ENCODE peak calls at places on chromosome 17, in seven cellular contexts. One of them, this sample, is unnamed. For H3K36me3, the result is how much of the 10 kb centered on the place peaks cover.

GRCh38 chr17:27585153-27585681 is 45.8 kb upstream of the LGALS9 start:
- DNase-seq in CD4-positive, CD25-positive, alpha-beta regulatory T cell: no peak
- DNase-seq in tibial artery: no peak
- DNase-seq in HCT116: no peak
- DNase-seq in pancreas: no peak
- DNase-seq in tibial nerve: no peak
- DNase-seq in brain microvascular endothelial cell: no peak
- DNase-seq in this sample: no peak

GRCh38 chr17:45828171-45829133 is 16.2 kb upstream of the SPPL2C start:
- DNase-seq in pancreas: no peak
- DNase-seq in CD4-positive, CD25-positive, alpha-beta regulatory T cell: no peak
- DNase-seq in tibial artery: no peak
- DNase-seq in brain microvascular endothelial cell: no peak
- DNase-seq in HCT116: no peak
- DNase-seq in tibial nerve: no peak
- DNase-seq in this sample: no peak

GRCh38 chr17:33169580-33170285 is 123.4 kb downstream of the ASIC2 start:
- DNase-seq in tibial nerve: no peak
- DNase-seq in HCT116: no peak
- DNase-seq in CD4-positive, CD25-positive, alpha-beta regulatory T cell: no peak
- DNase-seq in pancreas: no peak
- DNase-seq in brain microvascular endothelial cell: no peak
- DNase-seq in tibial artery: no peak
- DNase-seq in this sample: peak

GRCh38 chr17:78159575-78160158 is 8.7 kb upstream of the SYNGR2 start:
- DNase-seq in pancreas: no peak
- DNase-seq in HCT116: no peak
- DNase-seq in tibial nerve: no peak
- DNase-seq in CD4-positive, CD25-positive, alpha-beta regulatory T cell: no peak
- DNase-seq in brain microvascular endothelial cell: no peak
- DNase-seq in tibial artery: no peak
- DNase-seq in this sample: peak

GRCh38 chr17:45050680-45051059 is 762 bp downstream of the DCAKD start:
- DNase-seq in HCT116: no peak
- DNase-seq in tibial artery: no peak
- DNase-seq in pancreas: peak
- DNase-seq in CD4-positive, CD25-positive, alpha-beta regulatory T cell: no peak
- DNase-seq in brain microvascular endothelial cell: no peak
- DNase-seq in tibial nerve: no peak
- DNase-seq in this sample: peak

GRCh38 chr17:49469831-49470568 is 25.1 kb upstream of the NGFR start:
- DNase-seq in brain microvascular endothelial cell: no peak
- DNase-seq in CD4-positive, CD25-positive, alpha-beta regulatory T cell: no peak
- DNase-seq in pancreas: no peak
- DNase-seq in HCT116: no peak
- DNase-seq in tibial artery: no peak
- DNase-seq in tibial nerve: no peak
- DNase-seq in this sample: no peak

GRCh38 chr17:52383493-52384100 is 225.1 kb upstream of the CA10 start:
- DNase-seq in CD4-positive, CD25-positive, alpha-beta regulatory T cell: no peak
- DNase-seq in pancreas: peak
- DNase-seq in tibial artery: no peak
- DNase-seq in HCT116: peak
- DNase-seq in tibial nerve: no peak
- DNase-seq in brain microvascular endothelial cell: peak
- DNase-seq in this sample: peak

GRCh38 chr17:43986225-43986981 is 18.0 kb upstream of the NAGS start:
- DNase-seq in pancreas: no peak
- DNase-seq in tibial nerve: no peak
- DNase-seq in HCT116: no peak
- DNase-seq in brain microvascular endothelial cell: no peak
- DNase-seq in CD4-positive, CD25-positive, alpha-beta regulatory T cell: no peak
- DNase-seq in tibial artery: no peak
- DNase-seq in this sample: no peak

GRCh38 chr17:64384253-64385186 is 6.1 kb downstream of the PECAM1 start:
- DNase-seq in tibial artery: no peak
- DNase-seq in pancreas: no peak
- DNase-seq in HCT116: no peak
- DNase-seq in brain microvascular endothelial cell: no peak
- DNase-seq in tibial nerve: no peak
- DNase-seq in CD4-positive, CD25-positive, alpha-beta regulatory T cell: no peak
- DNase-seq in this sample: peak

GRCh38 chr17:59357929-59358328 is 26.5 kb downstream of the YPEL2 start:
- DNase-seq in CD4-positive, CD25-positive, alpha-beta regulatory T cell: no peak
- DNase-seq in HCT116: no peak
- DNase-seq in tibial nerve: no peak
- DNase-seq in pancreas: no peak
- DNase-seq in tibial artery: peak
- DNase-seq in brain microvascular endothelial cell: peak
- DNase-seq in this sample: peak

GRCh38 chr17:55295411-55296170 is 30.8 kb downstream of the HLF start:
- DNase-seq in CD4-positive, CD25-positive, alpha-beta regulatory T cell: peak
- DNase-seq in pancreas: peak
- DNase-seq in HCT116: peak
- DNase-seq in brain microvascular endothelial cell: peak
- DNase-seq in tibial nerve: peak
- DNase-seq in tibial artery: peak
- DNase-seq in this sample: peak

GRCh38 chr17:33260638-33261037 is 32.5 kb downstream of the ASIC2 start:
- DNase-seq in HCT116: no peak
- DNase-seq in CD4-positive, CD25-positive, alpha-beta regulatory T cell: no peak
- DNase-seq in pancreas: no peak
- DNase-seq in tibial artery: no peak
- DNase-seq in brain microvascular endothelial cell: no peak
- DNase-seq in tibial nerve: no peak
- DNase-seq in this sample: no peak

GRCh38 chr17:13297198-13297597 is 279.4 kb upstream of the ELAC2 start:
- DNase-seq in CD4-positive, CD25-positive, alpha-beta regulatory T cell: no peak
- DNase-seq in tibial nerve: no peak
- DNase-seq in tibial artery: no peak
- DNase-seq in brain microvascular endothelial cell: no peak
- DNase-seq in HCT116: no peak
- DNase-seq in pancreas: no peak
- DNase-seq in this sample: no peak

GRCh38 chr17:27407916-27408846 is 48.1 kb upstream of the KSR1 start:
- DNase-seq in CD4-positive, CD25-positive, alpha-beta regulatory T cell: no peak
- DNase-seq in tibial artery: no peak
- DNase-seq in HCT116: peak
- DNase-seq in tibial nerve: no peak
- DNase-seq in brain microvascular endothelial cell: peak
- DNase-seq in pancreas: no peak
- DNase-seq in this sample: peak

GRCh38 chr17:4230142-4230541 is 33.6 kb downstream of the ANKFY1 start:
- DNase-seq in tibial artery: peak
- DNase-seq in HCT116: peak
- DNase-seq in pancreas: peak
- DNase-seq in brain microvascular endothelial cell: peak
- DNase-seq in CD4-positive, CD25-positive, alpha-beta regulatory T cell: no peak
- DNase-seq in tibial nerve: peak
- DNase-seq in this sample: peak

GRCh38 chr17:901964-902363 is 77.6 kb downstream of the NXN start:
- DNase-seq in tibial artery: no peak
- DNase-seq in CD4-positive, CD25-positive, alpha-beta regulatory T cell: no peak
- DNase-seq in brain microvascular endothelial cell: no peak
- DNase-seq in pancreas: no peak
- DNase-seq in HCT116: no peak
- DNase-seq in tibial nerve: no peak
- DNase-seq in this sample: no peak

GRCh38 chr17:12659500-12659899 is 6.2 kb upstream of the MYOCD start:
- DNase-seq in tibial artery: no peak
- DNase-seq in pancreas: no peak
- DNase-seq in HCT116: no peak
- DNase-seq in CD4-positive, CD25-positive, alpha-beta regulatory T cell: no peak
- DNase-seq in brain microvascular endothelial cell: peak
- DNase-seq in tibial nerve: no peak
- DNase-seq in this sample: no peak

GRCh38 chr17:36144981-36145729 is 31.3 kb downstream of the TBC1D3B start:
- DNase-seq in CD4-positive, CD25-positive, alpha-beta regulatory T cell: no peak
- DNase-seq in brain microvascular endothelial cell: no peak
- DNase-seq in HCT116: no peak
- DNase-seq in tibial artery: no peak
- DNase-seq in pancreas: no peak
- DNase-seq in tibial nerve: no peak
- DNase-seq in this sample: no peak
- H3K36me3 ChIP-seq in CD4-positive, CD25-positive, alpha-beta regulatory T cell: under half
- H3K36me3 ChIP-seq in brain microvascular endothelial cell: under half
- H3K36me3 ChIP-seq in HCT116: under half
- H3K36me3 ChIP-seq in tibial artery: under half
- H3K36me3 ChIP-seq in pancreas: under half
- H3K36me3 ChIP-seq in tibial nerve: under half
- H3K36me3 ChIP-seq in this sample: under half

GRCh38 chr17:17151541-17151940 is 54.6 kb downstream of the PLD6 start:
- DNase-seq in pancreas: no peak
- DNase-seq in tibial nerve: no peak
- DNase-seq in CD4-positive, CD25-positive, alpha-beta regulatory T cell: no peak
- DNase-seq in HCT116: no peak
- DNase-seq in brain microvascular endothelial cell: peak
- DNase-seq in tibial artery: no peak
- DNase-seq in this sample: peak

GRCh38 chr17:17151055-17151454 is 55.1 kb downstream of the PLD6 start:
- DNase-seq in brain microvascular endothelial cell: peak
- DNase-seq in tibial nerve: no peak
- DNase-seq in pancreas: no peak
- DNase-seq in tibial artery: no peak
- DNase-seq in CD4-positive, CD25-positive, alpha-beta regulatory T cell: no peak
- DNase-seq in HCT116: no peak
- DNase-seq in this sample: peak

GRCh38 chr17:17153071-17153470 is 53.1 kb downstream of the PLD6 start:
- DNase-seq in tibial artery: no peak
- DNase-seq in HCT116: no peak
- DNase-seq in pancreas: no peak
- DNase-seq in brain microvascular endothelial cell: no peak
- DNase-seq in CD4-positive, CD25-positive, alpha-beta regulatory T cell: no peak
- DNase-seq in tibial nerve: no peak
- DNase-seq in this sample: no peak

GRCh38 chr17:17152385-17152784 is 53.7 kb downstream of the PLD6 start:
- DNase-seq in HCT116: no peak
- DNase-seq in tibial nerve: no peak
- DNase-seq in tibial artery: no peak
- DNase-seq in CD4-positive, CD25-positive, alpha-beta regulatory T cell: no peak
- DNase-seq in brain microvascular endothelial cell: no peak
- DNase-seq in pancreas: no peak
- DNase-seq in this sample: peak

GRCh38 chr17:17151962-17152361 is 54.2 kb downstream of the PLD6 start:
- DNase-seq in brain microvascular endothelial cell: peak
- DNase-seq in HCT116: no peak
- DNase-seq in tibial nerve: peak
- DNase-seq in CD4-positive, CD25-positive, alpha-beta regulatory T cell: no peak
- DNase-seq in pancreas: peak
- DNase-seq in tibial artery: peak
- DNase-seq in this sample: peak
- H3K36me3 ChIP-seq in brain microvascular endothelial cell: half or more
- H3K36me3 ChIP-seq in HCT116: half or more
- H3K36me3 ChIP-seq in tibial nerve: half or more
- H3K36me3 ChIP-seq in CD4-positive, CD25-positive, alpha-beta regulatory T cell: half or more
- H3K36me3 ChIP-seq in pancreas: under half
- H3K36me3 ChIP-seq in tibial artery: half or more
- H3K36me3 ChIP-seq in this sample: under half

GRCh38 chr17:8138366-8138671 is 13.9 kb downstream of the PER1 start:
- DNase-seq in brain microvascular endothelial cell: no peak
- DNase-seq in CD4-positive, CD25-positive, alpha-beta regulatory T cell: no peak
- DNase-seq in pancreas: no peak
- DNase-seq in tibial artery: no peak
- DNase-seq in tibial nerve: no peak
- DNase-seq in HCT116: no peak
- DNase-seq in this sample: no peak

GRCh38 chr17:8140058-8140412 is 12.2 kb downstream of the PER1 start:
- DNase-seq in tibial artery: peak
- DNase-seq in CD4-positive, CD25-positive, alpha-beta regulatory T cell: peak
- DNase-seq in brain microvascular endothelial cell: no peak
- DNase-seq in pancreas: peak
- DNase-seq in tibial nerve: no peak
- DNase-seq in HCT116: no peak
- DNase-seq in this sample: no peak

GRCh38 chr17:8137645-8138342 is 13.9 kb upstream of the HES7 start:
- DNase-seq in CD4-positive, CD25-positive, alpha-beta regulatory T cell: no peak
- DNase-seq in tibial artery: peak
- DNase-seq in pancreas: peak
- DNase-seq in brain microvascular endothelial cell: no peak
- DNase-seq in tibial nerve: no peak
- DNase-seq in HCT116: no peak
- DNase-seq in this sample: no peak

GRCh38 chr17:8140413-8141029 is 11.7 kb downstream of the PER1 start:
- DNase-seq in tibial nerve: no peak
- DNase-seq in CD4-positive, CD25-positive, alpha-beta regulatory T cell: no peak
- DNase-seq in tibial artery: peak
- DNase-seq in pancreas: peak
- DNase-seq in brain microvascular endothelial cell: no peak
- DNase-seq in HCT116: no peak
- DNase-seq in this sample: no peak

GRCh38 chr17:8138672-8139371 is 13.4 kb downstream of the PER1 start:
- DNase-seq in pancreas: peak
- DNase-seq in tibial nerve: peak
- DNase-seq in CD4-positive, CD25-positive, alpha-beta regulatory T cell: peak
- DNase-seq in brain microvascular endothelial cell: peak
- DNase-seq in HCT116: peak
- DNase-seq in tibial artery: peak
- DNase-seq in this sample: peak
- H3K36me3 ChIP-seq in pancreas: under half
- H3K36me3 ChIP-seq in tibial nerve: under half
- H3K36me3 ChIP-seq in CD4-positive, CD25-positive, alpha-beta regulatory T cell: under half
- H3K36me3 ChIP-seq in brain microvascular endothelial cell: under half
- H3K36me3 ChIP-seq in HCT116: under half
- H3K36me3 ChIP-seq in tibial artery: under half
- H3K36me3 ChIP-seq in this sample: under half

GRCh38 chr17:8503368-8503767 is 67.7 kb downstream of the NDEL1 start:
- DNase-seq in tibial artery: peak
- DNase-seq in pancreas: no peak
- DNase-seq in CD4-positive, CD25-positive, alpha-beta regulatory T cell: no peak
- DNase-seq in brain microvascular endothelial cell: no peak
- DNase-seq in HCT116: no peak
- DNase-seq in tibial nerve: peak
- DNase-seq in this sample: no peak
- H3K36me3 ChIP-seq in tibial artery: half or more
- H3K36me3 ChIP-seq in pancreas: under half
- H3K36me3 ChIP-seq in CD4-positive, CD25-positive, alpha-beta regulatory T cell: under half
- H3K36me3 ChIP-seq in brain microvascular endothelial cell: half or more
- H3K36me3 ChIP-seq in HCT116: under half
- H3K36me3 ChIP-seq in tibial nerve: half or more
- H3K36me3 ChIP-seq in this sample: under half

DNA sequence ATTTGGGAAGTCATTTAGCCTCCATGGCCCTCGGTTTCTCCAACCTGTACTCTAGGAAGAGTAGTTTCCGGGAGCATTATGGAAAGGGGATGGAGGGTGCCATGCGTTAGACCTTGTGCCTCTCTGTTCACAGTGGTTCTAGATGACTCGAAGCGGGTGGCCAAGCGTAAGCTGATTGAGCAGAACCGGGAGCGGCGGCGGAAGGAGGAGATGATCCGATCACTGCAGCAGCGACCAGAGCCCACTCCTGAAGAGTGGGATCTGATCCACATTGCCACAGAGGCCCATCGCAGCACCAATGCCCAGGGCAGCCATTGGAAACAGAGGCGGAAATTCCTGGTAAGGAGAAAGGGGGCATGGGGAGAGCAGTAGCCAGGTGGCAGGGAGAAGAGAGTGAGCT is 15.9 kb downstream of the NR1D1 start:
- DNase-seq in brain microvascular endothelial cell: no peak
- DNase-seq in pancreas: no peak
- DNase-seq in CD4-positive, CD25-positive, alpha-beta regulatory T cell: no peak
- DNase-seq in HCT116: no peak
- DNase-seq in tibial nerve: no peak
- DNase-seq in tibial artery: no peak
- DNase-seq in this sample: no peak
- H3K36me3 ChIP-seq in brain microvascular endothelial cell: under half
- H3K36me3 ChIP-seq in pancreas: under half
- H3K36me3 ChIP-seq in CD4-positive, CD25-positive, alpha-beta regulatory T cell: half or more
- H3K36me3 ChIP-seq in HCT116: under half
- H3K36me3 ChIP-seq in tibial nerve: half or more
- H3K36me3 ChIP-seq in tibial artery: half or more
- H3K36me3 ChIP-seq in this sample: under half

GRCh38 chr17:41917192-41917591 is 1.6 kb downstream of the ACLY start:
- DNase-seq in brain microvascular endothelial cell: peak
- DNase-seq in CD4-positive, CD25-positive, alpha-beta regulatory T cell: no peak
- DNase-seq in tibial nerve: peak
- DNase-seq in tibial artery: no peak
- DNase-seq in pancreas: peak
- DNase-seq in HCT116: no peak
- DNase-seq in this sample: peak
- H3K36me3 ChIP-seq in brain microvascular endothelial cell: under half
- H3K36me3 ChIP-seq in CD4-positive, CD25-positive, alpha-beta regulatory T cell: under half
- H3K36me3 ChIP-seq in tibial nerve: under half
- H3K36me3 ChIP-seq in tibial artery: under half
- H3K36me3 ChIP-seq in pancreas: under half
- H3K36me3 ChIP-seq in HCT116: under half
- H3K36me3 ChIP-seq in this sample: under half